ENCODE peak calls at places on chromosomes 4 and X, in seven cellular contexts. V is Caco-2; H is CD8-positive, alpha-beta T cell; G is foreskin fibroblast; R is NB4; J is foreskin keratinocyte; P is ascending aorta. W is an unnamed sample.

GRCh38 chr4:5753766-5754528 is 42.9 kb downstream of the EVC start:
- DNase-seq in V (no peak), H (no peak), G (peak; percentile 96), R (peak; percentile 23), J (peak; percentile 78), P (peak; percentile 63), W (no peak)

GRCh38 chrX:13216139-13216538 is 103.7 kb downstream of the ATXN3L start:
- DNase-seq in V (no peak), H (no peak), G (no peak), R (no peak), J (no peak), P (no peak), W (no peak)

GRCh38 chr4:98176531-98176930 is 33.3 kb upstream of the STPG2 start:
- DNase-seq in V (no peak), H (no peak), G (no peak), R (no peak), J (no peak), P (no peak), W (no peak)

GRCh38 chrX:139025822-139026221 is 314.3 kb upstream of the FGF13 start:
- DNase-seq in V (no peak), H (no peak), G (no peak), R (no peak), J (peak; percentile 4), P (no peak), W (no peak)

GRCh38 chr4:912548-913279 is 19.4 kb downstream of the GAK start:
- DNase-seq in V (no peak), H (no peak), G (no peak), R (no peak), J (no peak), P (no peak), W (no peak)

GRCh38 chr4:110508827-110509446 is 33.0 kb downstream of the ENPEP start:
- DNase-seq in V (peak; percentile 15), H (no peak), G (peak; percentile 21), R (peak; percentile 26), J (no peak), P (no peak), W (no peak)

GRCh38 chr4:8205241-8205707 is 6.2 kb downstream of the SH3TC1 start:
- DNase-seq in V (no peak), H (no peak), G (no peak), R (peak; percentile 72), J (no peak), P (peak; percentile 77), W (no peak)

GRCh38 chr4:139020384-139020783 is 4.8 kb downstream of the NOCT start:
- DNase-seq in V (no peak), H (no peak), G (no peak), R (no peak), J (no peak), P (no peak), W (no peak)

GRCh38 chrX:103446665-103447302 is 70.4 kb downstream of the BEX3 start:
- DNase-seq in V (peak; percentile 61), H (no peak), G (no peak), R (no peak), J (peak; percentile 61), P (no peak), W (no peak)

GRCh38 chr4:156771171-156771837 is 200.3 kb downstream of the PDGFC start:
- DNase-seq in V (no peak), H (no peak), G (peak; percentile 86), R (no peak), J (peak; percentile 98), P (peak; percentile 73), W (no peak)

GRCh38 chr4:33086351-33086900 is 2366.3 kb downstream of the PCDH7 start:
- DNase-seq in V (no peak), H (no peak), G (no peak), R (no peak), J (no peak), P (no peak), W (no peak)

GRCh38 chr4:107682306-107682705 is 37.7 kb downstream of the PAPSS1 start:
- DNase-seq in V (no peak), H (no peak), G (no peak), R (no peak), J (no peak), P (no peak), W (no peak)

GRCh38 chrX:93422693-93423092 is 250.7 kb downstream of the NAP1L3 start:
- DNase-seq in V (peak; percentile 30), H (no peak), G (no peak), R (peak; percentile 37), J (no peak), P (no peak), W (no peak)

GRCh38 chr4:74486905-74487304 is 42.0 kb downstream of the AREG start:
- DNase-seq in V (no peak), H (no peak), G (no peak), R (no peak), J (no peak), P (no peak), W (no peak)

GRCh38 chrX:74467656-74468055 is 46.4 kb downstream of the SLC16A2 start:
- DNase-seq in V (no peak), H (no peak), G (no peak), R (no peak), J (no peak), P (no peak), W (no peak)

GRCh38 chr4:52837716-52838558 is 24.2 kb upstream of the RASL11B start:
- DNase-seq in V (peak; percentile 52), H (no peak), G (peak; percentile 61), R (peak; percentile 77), J (peak; percentile 96), P (no peak), W (no peak)

GRCh38 chr4:66750273-66750672 is 795.0 kb downstream of the CENPC start:
- DNase-seq in V (no peak), H (no peak), G (no peak), R (no peak), J (peak; percentile 30), P (no peak), W (no peak)

GRCh38 chr4:98801259-98801725 is 127.6 kb downstream of the EIF4E start:
- DNase-seq in V (peak; percentile 78), H (no peak), G (no peak), R (no peak), J (no peak), P (no peak), W (no peak)

GRCh38 chrX:154720067-154720466 is 30.8 kb downstream of the GAB3 start:
- DNase-seq in V (no peak), H (no peak), G (no peak), R (no peak), J (no peak), P (no peak), W (no peak)

GRCh38 chrX:92260102-92260501 is 480.9 kb downstream of the PCDH11X start:
- DNase-seq in V (no peak), H (no peak), G (no peak), R (no peak), J (no peak), P (no peak), W (no peak)

GRCh38 chrX:130874751-130875150 is 28.3 kb downstream of the ENOX2 start:
- DNase-seq in V (no peak), H (no peak), G (peak; percentile 10), R (no peak), J (no peak), P (no peak), W (no peak)

GRCh38 chr4:110944501-110944900 is 321.6 kb upstream of the PITX2 start:
- DNase-seq in V (no peak), H (no peak), G (no peak), R (no peak), J (peak; percentile 12), P (no peak), W (no peak)

GRCh38 chrX:41733939-41734338 is 10.0 kb downstream of the GPR82 start:
- DNase-seq in V (no peak), H (no peak), G (no peak), R (no peak), J (no peak), P (no peak), W (no peak)

GRCh38 chr4:110412354-110412753 is 63.6 kb upstream of the ENPEP start:
- DNase-seq in V (no peak), H (no peak), G (no peak), R (no peak), J (no peak), P (no peak), W (no peak)

GRCh38 chr4:113222006-113222405 is 172.6 kb downstream of the ANK2 start:
- DNase-seq in V (no peak), H (no peak), G (peak; percentile 36), R (no peak), J (no peak), P (no peak), W (no peak)

DNA sequence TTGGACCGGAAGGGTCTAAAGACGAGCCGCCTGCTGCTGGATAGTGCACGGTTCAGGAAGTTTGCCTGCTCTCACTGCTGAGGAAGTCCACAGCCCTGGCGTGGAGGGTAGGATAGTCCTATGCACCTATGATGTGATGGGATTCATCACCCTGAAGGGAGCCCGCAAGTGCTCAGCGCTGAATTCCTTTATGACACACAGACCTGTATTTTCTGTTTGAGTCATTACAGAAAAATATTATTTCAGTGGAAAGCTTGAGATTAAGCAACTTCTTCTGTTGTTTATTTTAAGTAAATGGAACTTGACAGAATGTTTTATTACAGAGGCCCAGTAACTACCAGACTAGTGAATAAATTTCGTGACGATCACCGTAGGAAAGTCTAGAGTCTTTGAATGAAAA is 123.2 kb downstream of the TRIML1 start:
- DNase-seq in V (no peak), H (no peak), G (no peak), R (no peak), J (peak; percentile 25), P (no peak), W (no peak)
- TF ChIP-seq CTCF in V (no peak), H (no peak), G (no peak), R (no peak), J (no peak), P (no peak), W (no peak)

GRCh38 chrX:1657367-1658082 is 42.7 kb downstream of the ASMT start:
- DNase-seq in V (no peak), H (peak; percentile 76), G (peak; percentile 11), R (peak; percentile 81), J (peak; percentile 70), P (no peak), W (no peak)
- TF ChIP-seq CTCF in V (no peak), H (no peak), G (no peak), R (no peak), J (peak; percentile 48), P (no peak), W (no peak)

DNA sequence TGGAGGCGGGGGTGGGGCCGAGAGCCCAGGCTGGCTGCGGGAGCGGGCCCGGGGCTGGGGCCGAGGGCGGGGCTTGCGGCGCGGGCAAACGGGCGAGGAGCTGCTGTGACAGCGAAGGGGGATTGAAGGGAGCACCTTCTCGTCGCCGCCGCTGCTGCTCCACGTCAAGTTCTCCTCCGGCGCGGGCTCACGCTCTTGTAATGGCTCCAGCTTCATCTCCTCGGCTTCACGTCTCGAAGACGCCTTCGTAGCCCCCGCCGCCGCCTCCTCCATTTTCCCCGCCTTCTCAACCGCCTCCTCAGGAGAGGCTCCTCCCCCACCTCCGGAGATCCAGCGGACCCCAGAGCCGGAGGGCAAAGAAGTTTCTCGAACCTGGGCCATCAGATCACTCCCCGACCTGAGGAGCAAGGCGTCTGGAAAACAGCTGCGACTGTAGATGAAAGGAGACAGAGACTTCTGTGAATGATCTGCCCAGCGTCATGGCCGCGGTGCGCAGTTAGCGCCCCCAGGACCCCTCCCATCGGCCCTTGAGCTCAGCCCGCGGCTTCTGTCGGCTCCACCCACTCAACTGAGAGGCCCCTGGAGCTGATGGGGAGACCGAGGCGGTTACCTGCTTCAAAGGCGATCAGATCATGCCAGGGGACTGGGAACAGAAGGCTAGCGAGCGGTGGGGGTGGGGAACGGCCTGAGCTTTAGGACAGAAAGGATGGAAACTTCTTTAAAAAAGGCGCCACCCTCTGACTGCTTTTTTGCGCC is 911 bp downstream of the USP51 start:
- DNase-seq in V (peak; percentile 56), H (peak; percentile 67), G (peak; percentile 47), R (peak; percentile 61), J (no peak), P (peak; percentile 84), W (peak; percentile 25)
- TF ChIP-seq CTCF in V (no peak), H (no peak), G (no peak), R (no peak), J (no peak), P (no peak), W (no peak)

GRCh38 chr4:136637071-136637777 is 895.1 kb downstream of the PCDH18 start:
- DNase-seq in V (peak; percentile 40), H (no peak), G (no peak), R (peak; percentile 17), J (no peak), P (no peak), W (no peak)
- TF ChIP-seq CTCF in V (peak; percentile 57), H (no peak), G (peak; percentile 28), R (peak; percentile 55), J (no peak), P (no peak), W (no peak)